ENCODE peak calls at places on chromosomes 5 and 9, in four cellular contexts. F is SK-N-SH, V is H1, Z is sigmoid colon. B is an unnamed sample.

GRCh38 chr5:95773325-95774059 is 42.4 kb downstream of the RHOBTB3 start:
- DNase-seq in V (no peak), F (no peak), Z (no peak), B (no peak)

GRCh38 chr5:52776116-52776515 is 11.6 kb upstream of the ITGA1 start:
- DNase-seq in Z (no peak), F (no peak), V (no peak), B (no peak)

GRCh38 chr9:107386396-107386795 is 103.2 kb downstream of the KLF4 start:
- DNase-seq in Z (no peak), V (no peak), F (no peak), B (no peak)

GRCh38 chr5:173807150-173807784 is 80.9 kb upstream of the CPEB4 start:
- DNase-seq in F (no peak), Z (no peak), V (no peak), B (no peak)

GRCh38 chr9:92289708-92290390 is 3.6 kb downstream of the IARS1 start:
- DNase-seq in V (no peak), F (no peak), Z (no peak), B (no peak)

GRCh38 chr5:131280417-131280816 is 16.6 kb downstream of the CDC42SE2 start:
- DNase-seq in Z (no peak), V (no peak), F (no peak), B (no peak)

GRCh38 chr5:180006116-180006515 is 65.4 kb downstream of the RNF130 start:
- DNase-seq in F (no peak), Z (no peak), V (no peak), B (no peak)

GRCh38 chr5:55226027-55226933 is 835 bp downstream of the MCIDAS start:
- DNase-seq in F (peak), V (peak), Z (no peak), B (no peak)

GRCh38 chr5:307794-308579 is 13.5 kb upstream of the AHRR start:
- DNase-seq in Z (no peak), V (no peak), F (no peak), B (no peak)

GRCh38 chr5:122053181-122054109 is 24.6 kb downstream of the LOX start:
- DNase-seq in F (no peak), Z (peak), V (no peak), B (no peak)

GRCh38 chr5:72554897-72555296 is 47.7 kb upstream of the ZNF366 start:
- DNase-seq in Z (no peak), F (no peak), V (no peak), B (no peak)

GRCh38 chr5:138898336-138898735 is 23.2 kb upstream of the LRRTM2 start:
- DNase-seq in Z (no peak), F (no peak), V (no peak), B (no peak)

GRCh38 chr9:134136117-134136996 is 475 bp downstream of the WDR5 start:
- DNase-seq in V (no peak), Z (no peak), F (no peak), B (no peak)

DNA sequence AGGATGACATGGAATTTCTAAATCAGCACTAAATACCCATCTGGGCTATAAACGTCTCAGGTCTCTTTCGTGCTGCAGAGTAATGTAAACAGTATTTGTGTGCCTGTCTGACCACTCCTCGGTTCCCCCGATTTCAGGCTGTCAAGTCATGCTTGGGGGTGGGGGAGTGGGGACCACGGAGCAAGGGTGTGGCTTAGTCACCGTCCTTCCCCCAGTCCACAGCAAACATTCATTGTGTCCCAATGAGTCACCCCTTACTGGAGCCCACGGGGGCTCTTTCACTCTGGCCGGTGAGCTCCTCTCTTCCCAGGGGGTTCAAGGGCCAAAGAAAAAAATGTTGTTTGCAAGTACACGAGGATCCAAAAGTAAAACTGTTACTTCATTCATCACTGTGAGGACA is 72.4 kb upstream of the ICE1 start:
- DNase-seq in V (no peak), F (no peak), Z (no peak), B (no peak)
- TF ChIP-seq EP300 in V (no peak), F (no peak), Z (no peak), B (no peak)

GRCh38 chr5:39364367-39364766 is at the start of gene C9:
- DNase-seq in V (no peak), Z (no peak), F (no peak), B (no peak)
- TF ChIP-seq EP300 in V (no peak), Z (no peak), F (no peak), B (no peak)

GRCh38 chr9:115615821-115616665 is 498.1 kb upstream of the TNC start:
- DNase-seq in V (no peak), F (peak), Z (no peak), B (no peak)
- TF ChIP-seq EP300 in V (no peak), F (peak), Z (no peak), B (no peak)

DNA sequence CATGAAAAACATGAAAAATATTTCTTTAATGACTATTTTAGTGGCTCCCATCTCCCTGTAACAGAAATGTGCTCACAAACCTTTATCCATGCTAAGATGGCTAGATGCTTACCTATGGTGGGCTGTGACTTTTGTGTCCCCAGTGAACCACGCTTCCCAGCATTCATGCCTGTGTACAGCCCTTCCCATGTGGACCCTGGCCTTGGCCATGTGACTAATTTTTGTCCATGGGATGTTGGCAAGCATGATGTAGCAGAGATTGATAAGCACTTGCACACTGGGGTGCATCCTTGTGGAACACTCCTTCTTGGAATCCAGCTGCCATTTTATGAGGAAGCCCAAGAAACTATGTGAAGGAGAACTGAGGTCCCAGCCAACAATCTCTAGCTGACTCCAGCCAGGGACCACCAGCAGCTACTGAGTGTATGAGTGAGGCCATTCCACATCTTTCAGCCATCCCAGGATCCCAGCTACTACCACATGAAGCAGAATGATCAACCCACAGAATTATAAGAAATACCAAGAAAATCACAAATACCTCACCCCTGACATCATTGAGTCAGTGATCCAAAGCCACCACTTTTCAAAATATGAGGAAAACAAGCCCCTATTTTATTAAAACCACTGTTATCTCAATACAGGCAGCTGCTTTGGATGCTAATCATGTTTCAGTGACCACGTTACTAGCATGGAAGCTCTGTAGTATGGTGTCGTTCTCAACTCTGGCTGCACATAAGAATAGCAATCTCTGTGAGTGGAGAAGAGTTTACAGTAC is 16.1 kb upstream of the RAI14 start:
- DNase-seq in Z (no peak), F (no peak), V (no peak), B (no peak)
- TF ChIP-seq EP300 in Z (no peak), F (no peak), V (no peak), B (no peak)

GRCh38 chr9:33290247-33290993 is at the start of gene NFX1:
- DNase-seq in F (peak), V (peak), Z (peak), B (peak)
- TF ChIP-seq EP300 in F (peak), V (no peak), Z (no peak), B (peak)

GRCh38 chr5:153699035-153699434 is 208.6 kb downstream of the GRIA1 start:
- DNase-seq in F (no peak), Z (no peak), V (no peak), B (no peak)

GRCh38 chr5:153707626-153708025 is 217.2 kb downstream of the GRIA1 start:
- DNase-seq in Z (no peak), V (no peak), F (no peak), B (no peak)

GRCh38 chr5:153704110-153704509 is 213.6 kb downstream of the GRIA1 start:
- DNase-seq in V (no peak), F (no peak), Z (no peak), B (no peak)
- TF ChIP-seq EP300 in V (no peak), F (no peak), Z (no peak), B (no peak)

GRCh38 chr9:94300470-94301301 is 27.8 kb downstream of the NUTM2F start:
- DNase-seq in Z (no peak), F (no peak), V (no peak), B (no peak)
- TF ChIP-seq EP300 in Z (no peak), F (no peak), V (no peak), B (no peak)

GRCh38 chr9:11431490-11431889 is 818.7 kb upstream of the PTPRD start:
- DNase-seq in Z (no peak), V (no peak), F (no peak), B (no peak)
- TF ChIP-seq EP300 in Z (no peak), V (no peak), F (no peak), B (no peak)

GRCh38 chr5:123808841-123809240 is 296.9 kb downstream of the CSNK1G3 start:
- DNase-seq in V (no peak), Z (no peak), F (no peak), B (no peak)

GRCh38 chr5:123811771-123812170 is 299.8 kb downstream of the CSNK1G3 start:
- DNase-seq in Z (no peak), F (no peak), V (no peak), B (no peak)

GRCh38 chr5:123810911-123811310 is 298.9 kb downstream of the CSNK1G3 start:
- DNase-seq in F (no peak), Z (no peak), V (no peak), B (no peak)

GRCh38 chr5:123809594-123810172 is 297.7 kb downstream of the CSNK1G3 start:
- DNase-seq in F (no peak), V (no peak), Z (no peak), B (no peak)

DNA sequence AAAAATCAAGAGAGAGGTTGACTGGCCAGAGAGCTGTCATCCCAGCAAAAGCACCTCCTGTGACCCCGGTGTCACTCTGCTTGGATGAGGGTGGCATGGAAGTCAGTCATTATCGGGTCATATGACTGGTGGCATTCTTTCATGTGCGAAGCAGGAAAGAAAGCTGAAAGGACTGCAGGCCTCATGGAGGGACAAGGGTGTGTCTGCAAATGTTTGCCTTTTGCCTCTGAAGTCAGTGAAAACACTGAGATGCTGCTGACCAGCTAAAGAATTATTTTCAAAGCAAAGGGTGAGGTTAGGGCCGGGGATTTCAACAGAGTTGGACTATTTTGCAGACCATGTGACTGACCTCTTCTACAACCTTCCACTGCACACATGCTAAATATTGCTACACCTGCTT is 298.3 kb downstream of the CSNK1G3 start:
- DNase-seq in V (no peak), F (no peak), Z (no peak), B (peak)
- TF ChIP-seq EP300 in V (no peak), F (no peak), Z (no peak), B (no peak)